ENCODE peak calls at places on chromosomes 16 and 17, in five cellular contexts. Q, K, L, V and E are unnamed samples.
A peak's percentile ranks its signal among the peaks of the same experiment; 100 is the strongest.

GRCh38 chr16:84735846-84736586 is 36.2 kb downstream of the USP10 start:
- DNase-seq in Q (no peak), K (no peak), L (no peak), V (no peak), E (no peak)

GRCh38 chr17:73334771-73335513 is 23.1 kb upstream of the CDC42EP4 start:
- DNase-seq in Q (no peak), K (no peak), L (no peak), V (no peak), E (no peak)

GRCh38 chr17:32486701-32487459 is at the start of gene CDK5R1:
- DNase-seq in Q (peak; percentile 45), K (no peak), L (no peak), V (peak; percentile 51), E (no peak)

GRCh38 chr17:75384751-75385150 is 20.7 kb downstream of the GRB2 start:
- DNase-seq in Q (no peak), K (no peak), L (no peak), V (no peak), E (no peak)

GRCh38 chr16:66603537-66604375 is 748 bp upstream of the CMTM3 start:
- DNase-seq in Q (peak; percentile 95), K (no peak), L (no peak), V (peak; percentile 73), E (no peak)

GRCh38 chr17:50151937-50152547 is 1.6 kb upstream of the PPP1R9B start:
- DNase-seq in Q (peak; percentile 90), K (peak; percentile 70), L (no peak), V (peak; percentile 90), E (peak; percentile 52)

GRCh38 chr17:29155235-29155965 is 24.8 kb downstream of the MYO18A start:
- DNase-seq in Q (peak; percentile 62), K (no peak), L (no peak), V (peak; percentile 47), E (no peak)

GRCh38 chr17:50565559-50566350 is 5.2 kb downstream of the CACNA1G start:
- DNase-seq in Q (no peak), K (no peak), L (no peak), V (no peak), E (no peak)

GRCh38 chr17:1030684-1031557 is 34.0 kb downstream of the TIMM22 start:
- DNase-seq in Q (no peak), K (no peak), L (no peak), V (peak; percentile 42), E (no peak)

GRCh38 chr17:80833952-80834895 is 157.4 kb upstream of the CHMP6 start:
- DNase-seq in Q (no peak), K (peak; percentile 80), L (no peak), V (peak; percentile 61), E (peak; percentile 79)

GRCh38 chr16:86823895-86824671 is 245.7 kb downstream of the FOXL1 start:
- DNase-seq in Q (no peak), K (no peak), L (peak; percentile 21), V (no peak), E (no peak)

GRCh38 chr17:47278561-47278960 is 24.9 kb downstream of the ITGB3 start:
- DNase-seq in Q (no peak), K (no peak), L (no peak), V (no peak), E (no peak)

GRCh38 chr17:66725956-66726355 is 109.0 kb upstream of the CACNG5 start:
- DNase-seq in Q (no peak), K (no peak), L (no peak), V (no peak), E (no peak)

GRCh38 chr16:24463196-24463945 is 76.0 kb upstream of the RBBP6 start:
- DNase-seq in Q (no peak), K (no peak), L (no peak), V (no peak), E (no peak)

GRCh38 chr16:89422905-89423630 is 67.3 kb downstream of the ANKRD11 start:
- DNase-seq in Q (no peak), K (no peak), L (no peak), V (no peak), E (no peak)

GRCh38 chr16:3952342-3953131 is 72.0 kb upstream of the CREBBP start:
- DNase-seq in Q (peak; percentile 19), K (peak; percentile 87), L (no peak), V (no peak), E (no peak)

GRCh38 chr16:1580256-1580655 is 31.6 kb downstream of the IFT140 start:
- DNase-seq in Q (no peak), K (no peak), L (no peak), V (no peak), E (no peak)

GRCh38 chr16:84484579-84485254 is 19.7 kb downstream of the MEAK7 start:
- DNase-seq in Q (peak; percentile 45), K (peak; percentile 29), L (peak; percentile 36), V (peak; percentile 49), E (no peak)

GRCh38 chr17:76262732-76263344 is 2.3 kb upstream of the UBALD2 start:
- DNase-seq in Q (peak; percentile 81), K (no peak), L (no peak), V (no peak), E (no peak)

GRCh38 chr17:80780381-80781187 is 211.1 kb upstream of the CHMP6 start:
- DNase-seq in Q (peak; percentile 80), K (no peak), L (no peak), V (peak; percentile 49), E (no peak)

GRCh38 chr16:81861503-81861902 is 82.4 kb downstream of the PLCG2 start:
- DNase-seq in Q (no peak), K (no peak), L (no peak), V (no peak), E (no peak)

GRCh38 chr16:10944249-10945064 is at the start of gene CLEC16A:
- DNase-seq in Q (peak; percentile 95), K (peak; percentile 91), L (peak; percentile 92), V (peak; percentile 97), E (peak; percentile 91)

GRCh38 chr16:82414476-82414875 is 212.3 kb upstream of the CDH13 start:
- DNase-seq in Q (no peak), K (no peak), L (no peak), V (no peak), E (no peak)

GRCh38 chr16:66862023-66862520 is 17.9 kb downstream of the CA7 start:
- DNase-seq in Q (no peak), K (no peak), L (no peak), V (no peak), E (no peak)

GRCh38 chr16:67241008-67241900 is 6.0 kb downstream of the FHOD1 start:
- DNase-seq in Q (no peak), K (peak; percentile 41), L (peak; percentile 67), V (peak; percentile 45), E (peak; percentile 57)

GRCh38 chr17:7703584-7704574 is 1.1 kb upstream of the EFNB3 start:
- DNase-seq in Q (no peak), K (peak; percentile 63), L (no peak), V (no peak), E (no peak)

GRCh38 chr17:53818271-53818670 is 4.5 kb upstream of the KIF2B start:
- DNase-seq in Q (no peak), K (no peak), L (no peak), V (no peak), E (no peak)

GRCh38 chr16:53973021-53973420 is 269.1 kb downstream of the FTO start:
- DNase-seq in Q (no peak), K (no peak), L (no peak), V (no peak), E (no peak)

GRCh38 chr17:7409716-7410115 is 2.1 kb downstream of the NLGN2 start:
- DNase-seq in Q (no peak), K (no peak), L (no peak), V (no peak), E (no peak)

GRCh38 chr17:55687037-55687436 is 35.6 kb downstream of the TMEM100 start:
- DNase-seq in Q (no peak), K (no peak), L (no peak), V (no peak), E (no peak)

GRCh38 chr17:66807182-66807581 is 27.7 kb upstream of the CACNG5 start:
- DNase-seq in Q (no peak), K (no peak), L (no peak), V (no peak), E (no peak)